ENCODE peak calls at places on chromosomes 12 and 14, in six cellular contexts. U, B, V, F, C and X are unnamed samples.

GRCh38 chr14:61459229-61459628 is 137.8 kb downstream of the PRKCH start:
- DNase-seq in V (no peak), B (no peak), C (no peak), F (no peak), U (no peak), X (no peak)

GRCh38 chr14:92877757-92878431 is 45.1 kb upstream of the CHGA start:
- DNase-seq in B (no peak), C (peak; percentile 48), F (no peak), U (no peak), V (no peak), X (no peak)

GRCh38 chr12:32226768-32227167 is 120.1 kb downstream of the BICD1 start:
- DNase-seq in U (no peak), F (no peak), C (no peak), V (no peak), B (no peak), X (no peak)

GRCh38 chr14:66596241-66596985 is 88.5 kb downstream of the GPHN start:
- DNase-seq in B (no peak), U (no peak), V (no peak), F (no peak), C (no peak), X (no peak)

GRCh38 chr12:22981711-22982110 is 356.7 kb downstream of the ETNK1 start:
- DNase-seq in B (peak; percentile 16), V (no peak), U (peak; percentile 38), C (no peak), F (no peak), X (no peak)

GRCh38 chr14:52422650-52423356 is 108.7 kb downstream of the PTGER2 start:
- DNase-seq in V (peak; percentile 41), B (no peak), U (no peak), F (no peak), C (no peak), X (no peak)

GRCh38 chr14:80239631-80240030 is 28.3 kb upstream of the DIO2 start:
- DNase-seq in U (no peak), C (no peak), V (no peak), F (no peak), B (no peak), X (no peak)

GRCh38 chr12:124036117-124037109 is 63.4 kb downstream of the ZNF664 start:
- DNase-seq in V (peak; percentile 69), C (peak; percentile 15), U (peak; percentile 44), F (peak; percentile 15), B (peak; percentile 33), X (peak; percentile 55)

GRCh38 chr12:41304526-41304925 is 116.4 kb downstream of the PDZRN4 start:
- DNase-seq in B (peak; percentile 19), U (no peak), V (no peak), F (no peak), C (no peak), X (no peak)

GRCh38 chr14:82796081-82796480 is 1262.4 kb upstream of the SEL1L start:
- DNase-seq in B (no peak), U (no peak), V (no peak), C (no peak), F (no peak), X (no peak)

GRCh38 chr12:96046543-96047137 is 11.3 kb upstream of the LTA4H start:
- DNase-seq in C (no peak), V (no peak), B (no peak), U (no peak), F (no peak), X (no peak)

GRCh38 chr14:78327426-78328210 is 157.4 kb downstream of the NRXN3 start:
- DNase-seq in F (no peak), U (no peak), V (no peak), C (no peak), B (no peak), X (no peak)

GRCh38 chr12:3491938-3492867 is 1.2 kb downstream of the PRMT8 start:
- DNase-seq in F (no peak), C (peak; percentile 2), U (peak; percentile 32), V (peak; percentile 80), B (peak; percentile 38), X (peak; percentile 71)

GRCh38 chr12:55927588-55928502 is at the start of gene PYM1:
- DNase-seq in U (peak; percentile 50), B (peak; percentile 85), F (peak; percentile 66), V (peak; percentile 73), C (peak; percentile 89), X (peak; percentile 79)

GRCh38 chr12:126258190-126258589 is 1193.0 kb downstream of the AACS start:
- DNase-seq in V (no peak), B (no peak), C (no peak), F (no peak), U (no peak), X (no peak)

GRCh38 chr14:21704340-21704737 is 30.7 kb upstream of the OR4E1 start:
- DNase-seq in U (no peak), B (no peak), C (no peak), F (no peak), V (no peak), X (no peak)

GRCh38 chr14:68397371-68397779 is 395.5 kb downstream of the ZFP36L1 start:
- DNase-seq in V (no peak), U (no peak), B (no peak), C (peak; percentile 43), F (no peak), X (no peak)

GRCh38 chr12:113700943-113701342 is 229.3 kb upstream of the LHX5 start:
- DNase-seq in V (no peak), B (peak; percentile 28), C (no peak), U (peak; percentile 49), F (no peak), X (no peak)

GRCh38 chr12:20183563-20183962 is 184.8 kb upstream of the PDE3A start:
- DNase-seq in C (no peak), F (no peak), V (no peak), B (peak; percentile 16), U (peak; percentile 70), X (no peak)

GRCh38 chr14:68487805-68488590 is 304.9 kb downstream of the ZFP36L1 start:
- DNase-seq in F (no peak), U (peak; percentile 56), B (peak; percentile 66), V (no peak), C (no peak), X (peak; percentile 25)

GRCh38 chr12:76927170-76927784 is 48.5 kb upstream of the CSRP2 start:
- DNase-seq in U (peak; percentile 57), V (peak; percentile 49), C (peak; percentile 25), F (peak; percentile 27), B (peak; percentile 46), X (peak; percentile 38)

GRCh38 chr14:91892918-91893527 is 25.7 kb upstream of the TC2N start:
- DNase-seq in U (no peak), C (peak; percentile 20), V (peak; percentile 58), B (no peak), F (peak; percentile 23), X (peak; percentile 54)

GRCh38 chr12:106246891-106247730 is 709 bp downstream of the CKAP4 start:
- DNase-seq in C (no peak), U (peak; percentile 61), F (no peak), B (peak; percentile 54), V (peak; percentile 81), X (peak; percentile 29)

GRCh38 chr12:3869448-3869847 is 3.8 kb downstream of the PARP11 start:
- DNase-seq in F (no peak), V (no peak), C (no peak), U (no peak), B (no peak), X (no peak)

GRCh38 chr12:33533527-33533926 is 93.9 kb upstream of the SYT10 start:
- DNase-seq in C (no peak), B (no peak), U (no peak), V (no peak), F (no peak), X (no peak)

GRCh38 chr12:104292872-104293794 is 10.4 kb upstream of the EID3 start:
- DNase-seq in C (no peak), B (peak; percentile 46), V (no peak), F (no peak), U (no peak), X (no peak)

GRCh38 chr14:89915114-89915878 is 39.2 kb downstream of the EFCAB11 start:
- DNase-seq in B (peak; percentile 65), U (peak; percentile 80), F (peak; percentile 57), C (peak; percentile 59), V (peak; percentile 50), X (peak; percentile 53)

DNA sequence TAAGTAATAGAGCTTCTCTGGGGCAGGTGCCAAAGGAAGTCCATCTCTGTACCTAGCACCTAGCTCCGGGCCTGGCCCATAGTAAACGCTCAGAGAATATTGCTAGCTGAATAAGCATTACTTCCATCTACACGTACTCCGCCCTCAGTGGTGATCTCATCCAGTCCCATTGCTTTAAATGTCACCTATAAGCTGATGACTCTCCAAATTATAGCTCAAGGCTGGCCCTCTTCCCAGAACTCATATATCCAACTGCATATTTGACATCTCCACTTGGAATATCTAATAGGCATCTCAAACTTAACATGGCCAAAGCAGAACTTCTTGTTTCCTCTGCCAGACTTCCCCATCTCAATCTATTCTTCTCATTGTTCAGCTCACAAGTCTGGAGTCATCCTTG is 6.9 kb upstream of the DYNLL1 start:
- DNase-seq in V (no peak), F (no peak), B (no peak), U (peak; percentile 49), C (no peak), X (no peak)
- TF ChIP-seq RAD21 in V (no peak), F (no peak), B (no peak), U (no peak), C (no peak), X (no peak)

DNA sequence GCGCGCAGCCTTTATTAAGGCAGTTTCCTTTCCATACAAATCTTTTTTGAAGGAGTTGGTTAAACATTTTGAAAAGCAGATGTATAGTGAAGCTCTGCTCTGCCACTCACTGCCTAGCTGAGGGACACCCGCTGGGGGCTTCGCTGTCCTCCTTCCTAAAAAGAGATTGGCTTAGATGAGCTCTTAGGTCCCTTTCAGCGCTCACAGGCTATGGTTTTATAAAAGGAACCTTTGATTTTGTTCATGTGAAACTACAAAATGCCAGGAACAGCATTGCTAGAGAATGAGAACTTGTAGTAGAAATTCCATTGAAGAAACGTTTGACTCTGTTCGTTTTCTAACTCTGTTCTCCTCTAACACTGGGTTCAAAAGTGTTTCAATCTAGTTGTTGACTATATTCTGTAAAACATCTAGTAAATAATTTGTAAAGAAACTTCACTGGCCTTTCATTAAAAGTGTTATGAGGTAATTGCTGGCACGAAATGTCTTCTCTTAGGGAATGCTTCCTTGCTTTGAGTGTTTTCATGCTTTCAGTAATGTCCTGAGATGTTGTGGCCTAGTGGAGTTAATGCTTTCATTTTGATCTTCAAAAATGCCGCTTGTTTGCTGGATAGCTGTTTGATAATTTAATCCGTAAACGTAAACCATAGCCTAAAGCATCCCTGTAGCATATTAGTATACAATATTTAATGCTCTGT is 1.6 kb downstream of the MARK3 start:
- DNase-seq in B (no peak), V (no peak), C (no peak), F (no peak), U (peak; percentile 35), X (no peak)
- TF ChIP-seq RAD21 in B (no peak), V (no peak), C (no peak), F (no peak), U (no peak), X (no peak)

DNA sequence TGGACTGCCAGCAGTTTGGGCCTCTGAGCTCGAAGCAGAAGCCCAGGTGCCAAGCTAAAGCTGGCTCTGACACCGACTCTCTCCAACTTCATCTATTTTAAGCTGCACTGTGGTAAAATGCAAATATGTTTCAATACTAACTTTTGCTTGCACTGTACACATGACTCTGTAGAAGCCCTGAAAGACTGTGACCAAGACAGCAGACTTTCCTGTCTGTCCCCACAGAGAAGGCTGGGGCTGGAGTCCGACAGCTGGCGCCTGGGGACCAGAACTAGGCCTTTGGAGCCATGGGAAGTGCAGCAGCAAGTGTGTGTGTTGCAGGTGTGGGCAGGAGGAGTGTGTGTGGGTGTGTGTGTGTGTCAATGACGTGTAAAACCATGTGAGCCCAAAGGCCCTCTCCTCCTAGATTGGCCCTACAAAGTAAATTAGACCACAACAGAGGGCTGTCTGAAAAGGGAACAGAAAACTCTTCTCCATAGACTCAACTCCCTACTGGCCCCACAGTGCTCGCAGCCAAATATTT is 16.4 kb upstream of the RAB35 start:
- DNase-seq in V (no peak), F (no peak), U (no peak), B (no peak), C (no peak), X (no peak)
- TF ChIP-seq RAD21 in V (no peak), F (no peak), U (no peak), B (no peak), C (no peak), X (no peak)

GRCh38 chr14:104972301-104973211 is 5.6 kb downstream of the AHNAK2 start:
- DNase-seq in F (peak; percentile 86), U (no peak), B (peak; percentile 93), V (no peak), C (no peak), X (no peak)
- TF ChIP-seq RAD21 in F (no peak), U (no peak), B (no peak), V (no peak), C (no peak), X (no peak)